ENCODE peak calls at places on chromosome 18, in five cellular contexts. R is CD8-positive, alpha-beta T cell; V is MM.1S; F is mesenchymal stem cell; J is lower lobe of right lung. L is an unnamed sample.

GRCh38 chr18:2881088-2881487 is 34.3 kb downstream of the EMILIN2 start:
- DNase-seq in R (no peak), V (no peak), F (no peak), J (no peak), L (no peak)

GRCh38 chr18:4636957-4637356 is 181.8 kb upstream of the DLGAP1 start:
- DNase-seq in R (no peak), V (no peak), F (no peak), J (no peak), L (no peak)

GRCh38 chr18:76975577-76976110 is 153.3 kb downstream of the ZNF236 start:
- DNase-seq in R (no peak), V (no peak), F (no peak), J (no peak), L (no peak)

GRCh38 chr18:75475228-75475627 is 47.7 kb upstream of the SMIM21 start:
- DNase-seq in R (no peak), V (no peak), F (peak; percentile 55), J (no peak), L (no peak)

GRCh38 chr18:75923169-75923568 is 495.7 kb upstream of the SMIM21 start:
- DNase-seq in R (no peak), V (no peak), F (no peak), J (peak; percentile 55), L (no peak)

GRCh38 chr18:3402962-3403585 is 46.9 kb upstream of the TGIF1 start:
- DNase-seq in R (no peak), V (peak; percentile 13), F (peak; percentile 50), J (no peak), L (no peak)

GRCh38 chr18:63365909-63366269 is 1.1 kb downstream of the KDSR start:
- DNase-seq in R (no peak), V (no peak), F (no peak), J (no peak), L (no peak)

GRCh38 chr18:35116784-35117318 is 75.6 kb downstream of the MAPRE2 start:
- DNase-seq in R (no peak), V (no peak), F (no peak), J (no peak), L (no peak)

GRCh38 chr18:34493566-34494358 is 216.3 kb upstream of the DTNA start:
- DNase-seq in R (no peak), V (peak; percentile 68), F (peak; percentile 9), J (peak; percentile 52), L (no peak)

GRCh38 chr18:25449046-25449445 is 97.1 kb upstream of the ZNF521 start:
- DNase-seq in R (no peak), V (no peak), F (no peak), J (no peak), L (no peak)

GRCh38 chr18:36499938-36500337 is 202.4 kb downstream of the FHOD3 start:
- DNase-seq in R (no peak), V (no peak), F (no peak), J (no peak), L (no peak)

GRCh38 chr18:30113454-30113853 is 929.1 kb downstream of the DSC3 start:
- DNase-seq in R (no peak), V (no peak), F (peak; percentile 1), J (no peak), L (no peak)

GRCh38 chr18:9403795-9404564 is 69.4 kb downstream of the TWSG1 start:
- DNase-seq in R (no peak), V (no peak), F (no peak), J (no peak), L (no peak)

GRCh38 chr18:5122270-5122669 is 74.8 kb downstream of the AKAIN1 start:
- DNase-seq in R (no peak), V (no peak), F (no peak), J (no peak), L (no peak)

DNA sequence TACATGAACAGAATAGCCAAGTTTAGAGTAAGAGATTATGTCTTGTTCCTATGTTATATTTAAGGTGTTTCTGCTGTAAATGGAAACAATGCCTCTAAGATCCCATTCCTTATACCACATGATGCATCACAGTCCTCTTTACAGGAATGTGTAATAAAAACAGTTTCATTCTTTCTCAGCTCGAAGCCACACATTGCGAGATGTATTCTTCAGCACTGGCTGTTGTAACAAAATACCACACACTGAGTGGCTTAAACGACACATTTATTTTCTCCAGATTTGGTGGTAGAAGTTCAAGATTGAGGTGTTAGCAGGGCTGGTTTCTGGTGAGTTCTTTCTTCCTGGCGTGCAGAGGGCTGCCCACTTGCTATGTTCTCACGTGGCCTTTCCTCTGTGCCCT is 246.2 kb downstream of the SOCS6 start:
- DNase-seq in R (no peak), V (no peak), F (no peak), J (no peak), L (no peak)
- H3K9me3 ChIP-seq in R (no peaks in the 10 kb centered on the region), V (no peaks in the 10 kb centered on the region), F (peaks cover 4% of the 10 kb centered on the region), J (no peaks in the 10 kb centered on the region), L (no peaks in the 10 kb centered on the region)

GRCh38 chr18:44259610-44260009 is 421.1 kb upstream of the SETBP1 start:
- DNase-seq in R (no peak), V (no peak), F (no peak), J (no peak), L (no peak)

GRCh38 chr18:44265437-44265836 is 415.3 kb upstream of the SETBP1 start:
- DNase-seq in R (no peak), V (peak; percentile 15), F (no peak), J (no peak), L (no peak)
- H3K9me3 ChIP-seq in R (no peaks in the 10 kb centered on the region), V (no peaks in the 10 kb centered on the region), F (peaks cover 24% of the 10 kb centered on the region), J (peaks cover 14% of the 10 kb centered on the region), L (no peaks in the 10 kb centered on the region)

GRCh38 chr18:72566327-72566726 is 22.2 kb upstream of the CBLN2 start:
- DNase-seq in R (no peak), V (no peak), F (no peak), J (no peak), L (no peak)
- H3K9me3 ChIP-seq in R (no peaks in the 10 kb centered on the region), V (no peaks in the 10 kb centered on the region), F (peaks cover 6% of the 10 kb centered on the region), J (no peaks in the 10 kb centered on the region), L (no peaks in the 10 kb centered on the region)

DNA sequence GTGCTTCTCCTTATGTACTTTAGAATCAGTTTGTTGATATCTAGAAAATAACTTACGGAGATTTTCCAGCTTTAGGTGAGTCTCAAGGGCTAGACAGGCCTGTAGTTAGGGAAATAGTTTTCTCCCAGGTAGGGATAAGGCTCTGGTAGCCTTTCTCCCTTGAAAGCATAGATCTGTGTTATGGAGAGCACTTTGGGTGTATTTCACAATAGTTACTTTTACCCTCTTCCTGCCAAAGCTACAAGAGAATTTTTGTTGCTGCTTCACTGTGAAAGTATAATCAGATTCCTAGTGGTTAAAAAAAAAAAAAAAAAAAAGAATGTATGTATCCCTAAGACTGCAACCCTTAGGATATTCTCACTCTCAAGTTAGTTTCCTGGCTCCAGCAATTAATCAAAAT is 267.5 kb downstream of the PIK3C3 start:
- DNase-seq in R (no peak), V (no peak), F (no peak), J (no peak), L (no peak)
- H3K9me3 ChIP-seq in R (no peaks in the 10 kb centered on the region), V (no peaks in the 10 kb centered on the region), F (peaks cover 7% of the 10 kb centered on the region), J (no peaks in the 10 kb centered on the region), L (no peaks in the 10 kb centered on the region)

GRCh38 chr18:80023173-80023572 is 11.1 kb upstream of the RBFA start:
- DNase-seq in R (no peak), V (no peak), F (no peak), J (no peak), L (no peak)
- H3K9me3 ChIP-seq in R (peaks cover 53% of the 10 kb centered on the region), V (no peaks in the 10 kb centered on the region), F (peaks cover 51% of the 10 kb centered on the region), J (peaks cover 73% of the 10 kb centered on the region), L (peaks cover 31% of the 10 kb centered on the region)

DNA sequence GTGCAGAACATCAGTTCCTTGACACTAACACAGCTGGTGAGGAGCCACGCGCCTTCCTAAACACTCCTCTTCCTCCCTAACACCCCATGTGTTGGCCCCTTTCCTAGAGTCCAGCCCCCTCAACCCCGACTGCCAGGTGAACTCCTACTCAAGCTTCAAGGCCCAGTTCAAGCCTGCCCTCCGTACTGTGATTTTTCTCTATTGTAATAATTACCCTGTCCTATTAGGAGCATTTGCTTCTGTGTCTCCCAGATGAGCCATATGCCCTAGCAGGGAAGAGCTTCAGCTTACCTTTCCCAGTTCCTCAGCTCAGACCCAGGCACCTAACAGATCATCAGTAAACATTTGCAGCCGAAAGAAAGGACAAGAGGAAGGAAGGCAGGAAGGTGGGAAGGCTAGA is 130.6 kb upstream of the SALL3 start:
- DNase-seq in R (no peak), V (no peak), F (no peak), J (no peak), L (no peak)
- H3K9me3 ChIP-seq in R (peaks cover 8% of the 10 kb centered on the region), V (no peaks in the 10 kb centered on the region), F (peaks cover 22% of the 10 kb centered on the region), J (peaks cover 4% of the 10 kb centered on the region), L (peaks cover 5% of the 10 kb centered on the region)

GRCh38 chr18:66676699-66677098 is 72.8 kb upstream of the CDH19 start:
- DNase-seq in R (no peak), V (no peak), F (no peak), J (no peak), L (no peak)
- H3K9me3 ChIP-seq in R (no peaks in the 10 kb centered on the region), V (no peaks in the 10 kb centered on the region), F (peaks cover 5% of the 10 kb centered on the region), J (no peaks in the 10 kb centered on the region), L (no peaks in the 10 kb centered on the region)

GRCh38 chr18:14106906-14107305 is 25.3 kb downstream of the ZNF519 start:
- DNase-seq in R (no peak), V (no peak), F (no peak), J (no peak), L (no peak)
- H3K9me3 ChIP-seq in R (peaks cover 3% of the 10 kb centered on the region), V (no peaks in the 10 kb centered on the region), F (peaks cover 67% of the 10 kb centered on the region), J (peaks cover 30% of the 10 kb centered on the region), L (peaks cover 6% of the 10 kb centered on the region)

GRCh38 chr18:43830303-43830702 is 553.0 kb upstream of the SYT4 start:
- DNase-seq in R (no peak), V (no peak), F (no peak), J (no peak), L (no peak)

GRCh38 chr18:43826215-43826614 is 548.9 kb upstream of the SYT4 start:
- DNase-seq in R (no peak), V (peak; percentile 16), F (no peak), J (no peak), L (no peak)

DNA sequence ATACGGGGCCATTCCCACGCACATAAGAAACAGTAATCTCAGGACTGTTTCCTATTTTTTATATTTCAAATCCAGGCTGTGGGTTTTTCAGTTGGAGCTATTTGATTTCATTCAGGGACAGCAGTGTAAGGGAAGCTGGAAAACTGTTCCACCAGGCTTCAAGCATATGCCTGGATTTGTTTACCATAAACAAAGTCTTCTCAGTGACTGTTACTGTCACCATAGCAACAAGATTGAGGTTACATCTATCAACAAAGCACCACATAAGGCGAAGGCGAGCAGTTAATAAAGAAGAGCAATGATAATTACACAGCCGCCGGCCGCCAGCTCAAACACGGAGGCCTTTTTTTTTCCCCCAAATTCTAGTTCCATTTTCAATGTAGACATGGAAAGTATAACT is 553.6 kb upstream of the SYT4 start:
- DNase-seq in R (no peak), V (no peak), F (peak; percentile 95), J (no peak), L (no peak)
- H3K9me3 ChIP-seq in R (no peaks in the 10 kb centered on the region), V (no peaks in the 10 kb centered on the region), F (no peaks in the 10 kb centered on the region), J (no peaks in the 10 kb centered on the region), L (no peaks in the 10 kb centered on the region)